ENCODE peak calls at places on chromosomes 7 and 10, in four cellular contexts. H, O, K and W are unnamed samples.

GRCh38 chr7:135650831-135651573 is 11.3 kb upstream of the STMP1 start:
- DNase-seq in H (no peak), O (no peak), K (no peak), W (no peak)

GRCh38 chr7:82020076-82020475 is 250.2 kb upstream of the HGF start:
- DNase-seq in H (no peak), O (no peak), K (no peak), W (peak; percentile 6)

GRCh38 chr10:114623661-114624294 is 34.3 kb downstream of the ABLIM1 start:
- DNase-seq in H (peak; percentile 95), O (no peak), K (peak; percentile 17), W (no peak)

GRCh38 chr10:15345450-15345849 is 25.6 kb downstream of the FAM171A1 start:
- DNase-seq in H (no peak), O (no peak), K (no peak), W (no peak)

GRCh38 chr7:64636386-64636785 is 29.5 kb upstream of the ZNF107 start:
- DNase-seq in H (no peak), O (no peak), K (no peak), W (peak; percentile 27)

GRCh38 chr7:93198472-93198871 is 27.8 kb downstream of the HEPACAM2 start:
- DNase-seq in H (no peak), O (no peak), K (no peak), W (no peak)

GRCh38 chr7:107069457-107069856 is 25.0 kb downstream of the PRKAR2B start:
- DNase-seq in H (no peak), O (no peak), K (no peak), W (no peak)

GRCh38 chr10:64594072-64594471 is 1072.9 kb downstream of the REEP3 start:
- DNase-seq in H (no peak), O (no peak), K (no peak), W (no peak)

GRCh38 chr10:126250045-126250444 is 138.2 kb downstream of the ADAM12 start:
- DNase-seq in H (no peak), O (no peak), K (no peak), W (no peak)

GRCh38 chr10:97842658-97843295 is 6.9 kb upstream of the GOLGA7B start:
- DNase-seq in H (no peak), O (no peak), K (no peak), W (no peak)

GRCh38 chr10:72002354-72003295 is 38.4 kb downstream of the CHST3 start:
- DNase-seq in H (no peak), O (no peak), K (no peak), W (no peak)

GRCh38 chr10:17026686-17027485 is 102.7 kb downstream of the CUBN start:
- DNase-seq in H (no peak), O (peak; percentile 35), K (no peak), W (no peak)

GRCh38 chr10:28678687-28679457 is 1.6 kb downstream of the BAMBI start:
- DNase-seq in H (peak; percentile 84), O (no peak), K (no peak), W (no peak)

GRCh38 chr7:74334026-74334425 is 44.8 kb downstream of the CLIP2 start:
- DNase-seq in H (no peak), O (no peak), K (no peak), W (no peak)

GRCh38 chr10:59750155-59750945 is 2.9 kb downstream of the MRLN start:
- DNase-seq in H (no peak), O (no peak), K (no peak), W (no peak)

GRCh38 chr7:4549681-4550080 is 132.4 kb upstream of the FOXK1 start:
- DNase-seq in H (no peak), O (no peak), K (no peak), W (no peak)

GRCh38 chr10:3482200-3482993 is 302.6 kb downstream of the KLF6 start:
- DNase-seq in H (peak; percentile 30), O (peak; percentile 51), K (no peak), W (no peak)

GRCh38 chr10:45076847-45077246 is 76.1 kb downstream of the ZNF22 start:
- DNase-seq in H (no peak), O (no peak), K (no peak), W (no peak)

GRCh38 chr10:99619851-99620712 is at the start of gene SLC25A28:
- DNase-seq in H (peak; percentile 100), O (peak; percentile 100), K (peak; percentile 100), W (peak; percentile 97)

GRCh38 chr10:52639652-52640051 is 132.9 kb downstream of the MBL2 start:
- DNase-seq in H (no peak), O (no peak), K (no peak), W (no peak)

GRCh38 chr7:33692956-33693355 is 212.4 kb upstream of the BMPER start:
- DNase-seq in H (no peak), O (no peak), K (no peak), W (no peak)

GRCh38 chr7:55158541-55158940 is 139.7 kb downstream of the EGFR start:
- DNase-seq in H (no peak), O (no peak), K (no peak), W (no peak)

GRCh38 chr7:19026888-19027287 is 90.5 kb downstream of the TWIST1 start:
- DNase-seq in H (no peak), O (no peak), K (no peak), W (no peak)

GRCh38 chr7:2172311-2173183 is 60.2 kb downstream of the MAD1L1 start:
- DNase-seq in H (peak; percentile 76), O (no peak), K (no peak), W (no peak)

GRCh38 chr10:75176046-75176445 is 34.5 kb upstream of the VDAC2 start:
- DNase-seq in H (no peak), O (no peak), K (no peak), W (no peak)

GRCh38 chr10:22682237-22683192 is 31.9 kb downstream of the PIP4K2A start:
- DNase-seq in H (peak; percentile 69), O (peak; percentile 52), K (no peak), W (no peak)

GRCh38 chr7:82481499-82482097 is 38.0 kb upstream of the CACNA2D1 start:
- DNase-seq in H (peak; percentile 2), O (peak; percentile 0), K (no peak), W (no peak)

DNA sequence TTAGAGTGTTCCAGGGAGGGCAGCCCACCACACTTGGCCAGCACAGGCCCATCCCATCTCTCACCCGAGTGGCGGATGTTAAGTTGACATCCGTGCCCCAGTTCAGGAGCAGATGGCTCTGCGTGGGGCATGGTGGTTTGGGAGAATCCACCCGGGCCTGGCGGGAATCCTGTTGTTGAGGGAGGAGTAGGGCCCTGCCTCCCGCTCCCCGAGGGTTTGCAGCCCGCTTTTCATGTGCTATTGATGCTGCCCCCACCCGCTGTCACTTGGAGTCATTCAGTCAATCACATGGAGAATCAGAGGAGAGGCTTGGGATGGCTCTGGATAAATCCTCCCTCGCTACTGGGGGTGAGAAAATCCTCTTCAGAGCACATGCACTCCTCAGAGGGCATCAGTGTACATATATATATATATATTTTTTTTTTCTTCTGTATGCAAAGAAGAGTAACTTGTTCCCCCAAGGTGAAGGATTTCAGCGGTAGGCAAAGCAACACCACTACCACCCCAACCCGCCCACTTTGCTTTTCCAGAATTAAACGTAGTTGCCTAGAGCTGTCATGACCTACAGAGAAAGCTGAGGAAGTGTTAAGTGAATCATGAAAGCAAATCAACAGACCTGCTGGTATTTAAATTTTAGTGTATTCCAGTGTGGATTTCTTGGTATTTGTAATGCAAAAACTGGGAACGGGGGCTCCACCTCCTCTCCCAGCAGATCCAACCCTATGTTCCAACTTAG is 450.7 kb upstream of the GALNT17 start:
- DNase-seq in H (no peak), O (no peak), K (no peak), W (no peak)
- H3K4me3 ChIP-seq in H (no peak overlapping the region), O (peak overlapping the region; percentile 35), K (no peak overlapping the region), W (no peak overlapping the region)

GRCh38 chr7:69699949-69700715 is 101.9 kb downstream of the AUTS2 start:
- DNase-seq in H (no peak), O (no peak), K (no peak), W (no peak)
- TF ChIP-seq SUZ12 in H (no peak), O (no peak), K (no peak), W (no peak)

GRCh38 chr10:117543245-117543998 is 876 bp downstream of the EMX2 start:
- DNase-seq in H (no peak), O (no peak), K (no peak), W (no peak)
- H3K4me3 ChIP-seq in H (no peak overlapping the region), O (no peak overlapping the region), K (peak overlapping the region; percentile 18), W (peak overlapping the region; percentile 24)

GRCh38 chr7:79770970-79771369 is 317.5 kb upstream of the MAGI2 start:
- DNase-seq in H (no peak), O (no peak), K (no peak), W (no peak)
- TF ChIP-seq SUZ12 in H (no peak), O (no peak), K (no peak), W (no peak)

GRCh38 chr10:123147635-123148413 is at the start of gene HMX2:
- DNase-seq in H (peak; percentile 17), O (no peak), K (no peak), W (no peak)

GRCh38 chr10:123148414-123149161 is 652 bp downstream of the HMX2 start:
- DNase-seq in H (no peak), O (no peak), K (no peak), W (no peak)

GRCh38 chr10:123150229-123150985 is 2.5 kb downstream of the HMX2 start:
- DNase-seq in H (no peak), O (no peak), K (no peak), W (no peak)

GRCh38 chr10:123149568-123150228 is 1.8 kb downstream of the HMX2 start:
- DNase-seq in H (no peak), O (no peak), K (no peak), W (no peak)

GRCh38 chr10:123149162-123149567 is 1.2 kb downstream of the HMX2 start:
- DNase-seq in H (no peak), O (no peak), K (no peak), W (no peak)
- H3K4me3 ChIP-seq in H (peak overlapping the region; percentile 48), O (peak overlapping the region; percentile 70), K (peak overlapping the region; percentile 34), W (peak overlapping the region; percentile 47)

DNA sequence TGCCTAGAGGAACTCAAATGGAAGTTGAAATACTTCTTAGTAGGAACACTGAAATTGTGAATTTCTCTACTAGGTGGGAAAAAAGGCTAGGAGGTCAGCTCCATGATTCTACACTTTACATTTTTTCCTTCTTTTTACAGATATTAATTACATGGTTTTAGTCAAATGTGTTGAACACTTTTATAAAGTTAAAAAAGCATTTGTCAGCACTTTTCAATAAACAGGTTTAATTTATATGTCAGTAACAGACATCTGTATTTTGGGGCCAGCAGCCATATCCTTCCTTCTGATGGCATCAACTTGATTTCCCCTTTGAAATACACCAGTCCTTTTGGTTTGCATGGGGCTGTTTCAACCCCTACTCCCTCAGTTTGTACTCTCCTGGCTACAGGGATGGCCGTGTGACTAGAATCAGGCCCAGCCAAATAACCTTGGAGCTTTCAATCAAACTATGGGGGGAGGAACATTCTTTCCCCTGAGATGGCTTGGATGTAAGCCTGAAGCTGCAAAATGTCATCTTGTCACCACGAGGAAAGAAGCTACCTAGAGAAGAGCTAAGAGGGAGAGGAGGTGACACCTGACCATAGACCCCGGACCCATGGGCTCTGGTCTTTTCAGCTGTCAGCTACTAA is 171.0 kb upstream of the NEBL start:
- DNase-seq in H (no peak), O (no peak), K (no peak), W (no peak)
- TF ChIP-seq SUZ12 in H (no peak), O (no peak), K (no peak), W (no peak)